ENCODE peak calls at places on chromosomes 16 and 17, in ten cellular contexts. B is CD14-positive monocyte; L is effector CD4-positive, alpha-beta T cell; K is tibial artery; I is cardiac muscle cell; S is caudate nucleus; Q is pancreas; J is amniotic stem cell; M is endothelial cell; C is neural progenitor cell. N is an unnamed sample.

GRCh38 chr17:57549996-57550395 is 195.1 kb downstream of the CCDC182 start:
- DNase-seq in J (no peak), I (no peak), C (peak; percentile 75), Q (no peak), L (no peak), M (no peak), S (no peak), K (no peak), B (no peak), N (no peak)

GRCh38 chr17:39735882-39736281 is 1.9 kb upstream of the GRB7 start:
- DNase-seq in L (no peak), K (no peak), C (no peak), M (no peak), Q (peak; percentile 15), I (no peak), J (no peak), S (no peak), B (no peak), N (no peak)

GRCh38 chr16:31403590-31404352 is 10.6 kb downstream of the ITGAD start:
- DNase-seq in B (no peak), C (no peak), K (no peak), M (no peak), S (no peak), I (no peak), J (no peak), Q (no peak), L (no peak), N (no peak)

GRCh38 chr16:59356709-59357108 is 622.6 kb upstream of the GOT2 start:
- DNase-seq in J (no peak), Q (no peak), B (no peak), M (no peak), K (no peak), C (peak; percentile 12), S (no peak), I (peak; percentile 51), L (no peak), N (no peak)

GRCh38 chr16:82609140-82609539 is 17.6 kb upstream of the CDH13 start:
- DNase-seq in L (no peak), I (peak; percentile 61), S (no peak), C (no peak), B (no peak), M (no peak), J (no peak), Q (no peak), K (no peak), N (no peak)

GRCh38 chr17:8173056-8173870 is 2.9 kb downstream of the TMEM107 start:
- DNase-seq in K (peak; percentile 87), M (peak; percentile 57), I (peak; percentile 91), Q (peak; percentile 62), B (peak; percentile 84), J (peak; percentile 91), L (peak; percentile 76), S (peak; percentile 96), C (peak; percentile 90), N (peak; percentile 97)

GRCh38 chr16:69727916-69728270 is 1.5 kb upstream of the NQO1 start:
- DNase-seq in Q (no peak), S (peak; percentile 91), L (no peak), J (no peak), B (no peak), K (no peak), I (no peak), C (no peak), M (no peak), N (peak; percentile 78)

GRCh38 chr17:74475189-74475588 is 8.8 kb downstream of the CD300A start:
- DNase-seq in K (no peak), Q (no peak), S (no peak), B (no peak), I (no peak), C (no peak), L (no peak), J (no peak), M (no peak), N (no peak)

GRCh38 chr17:78769200-78769773 is 12.8 kb downstream of the CYTH1 start:
- DNase-seq in K (no peak), M (no peak), B (no peak), Q (no peak), L (no peak), J (no peak), C (no peak), S (no peak), I (no peak), N (no peak)

GRCh38 chr16:1333149-1333812 is at the start of gene BAIAP3:
- DNase-seq in S (no peak), Q (no peak), L (peak; percentile 39), C (peak; percentile 77), J (no peak), I (peak; percentile 52), K (no peak), M (peak; percentile 74), B (no peak), N (peak; percentile 24)

GRCh38 chr16:50467943-50468748 is 80.0 kb upstream of the NKD1 start:
- DNase-seq in Q (peak; percentile 30), L (no peak), S (no peak), J (no peak), C (peak; percentile 93), K (no peak), M (peak; percentile 23), B (no peak), I (peak; percentile 47), N (peak; percentile 35)

GRCh38 chr17:38579934-38580333 is 25.8 kb downstream of the SRCIN1 start:
- DNase-seq in C (peak; percentile 67), J (no peak), I (peak; percentile 87), B (no peak), K (no peak), S (peak; percentile 27), Q (peak; percentile 53), L (no peak), M (peak; percentile 46), N (peak; percentile 75)

GRCh38 chr16:3654249-3654991 is at the start of gene DNASE1:
- DNase-seq in S (peak; percentile 27), C (peak; percentile 63), I (peak; percentile 81), J (no peak), L (peak; percentile 38), B (peak; percentile 70), K (peak; percentile 41), Q (peak; percentile 81), M (peak; percentile 75), N (peak; percentile 36)

GRCh38 chr17:50199651-50200446 is 1.6 kb downstream of the COL1A1 start:
- DNase-seq in C (peak; percentile 90), K (peak; percentile 95), L (peak; percentile 76), J (peak; percentile 89), M (peak; percentile 59), S (peak; percentile 69), Q (peak; percentile 87), B (peak; percentile 47), I (peak; percentile 93), N (peak; percentile 54)

GRCh38 chr16:53069772-53070171 is 15.0 kb downstream of the CHD9 start:
- DNase-seq in K (no peak), J (no peak), B (no peak), Q (no peak), L (no peak), S (no peak), I (no peak), M (no peak), C (no peak), N (no peak)

GRCh38 chr16:6286176-6286575 is 1046.5 kb upstream of the RBFOX1 start:
- DNase-seq in I (no peak), L (no peak), S (no peak), K (no peak), M (no peak), J (no peak), B (no peak), C (no peak), Q (no peak), N (no peak)

GRCh38 chr17:29048440-29049360 is 5.8 kb downstream of the PIPOX start:
- DNase-seq in Q (no peak), L (no peak), M (no peak), J (no peak), S (no peak), C (peak; percentile 65), B (no peak), K (no peak), I (peak; percentile 56), N (no peak)

GRCh38 chr16:70381604-70382342 is 35.1 kb downstream of the DDX19A start:
- DNase-seq in M (no peak), Q (no peak), J (no peak), I (no peak), L (no peak), K (no peak), S (no peak), C (no peak), B (no peak), N (no peak)

GRCh38 chr16:68406458-68407041 is 41.8 kb downstream of the SMPD3 start:
- DNase-seq in C (no peak), Q (no peak), L (no peak), I (no peak), B (no peak), S (no peak), M (no peak), K (no peak), J (no peak), N (peak; percentile 42)

GRCh38 chr16:54237-54581 is 581 bp downstream of the SNRNP25 start:
- DNase-seq in Q (no peak), J (no peak), I (no peak), K (no peak), S (no peak), C (no peak), B (no peak), M (no peak), L (no peak), N (no peak)

GRCh38 chr17:66300956-66301355 is 1.5 kb upstream of the PRKCA start:
- DNase-seq in B (no peak), J (no peak), M (no peak), Q (no peak), K (no peak), S (no peak), I (no peak), L (no peak), C (no peak), N (no peak)

GRCh38 chr17:63699638-63700527 is at the start of gene LIMD2:
- DNase-seq in J (no peak), C (peak; percentile 90), M (peak; percentile 72), L (peak; percentile 81), S (peak; percentile 31), B (no peak), I (peak; percentile 72), K (no peak), Q (peak; percentile 56), N (no peak)

GRCh38 chr17:65556014-65556909 is 5.2 kb downstream of the AXIN2 start:
- DNase-seq in K (peak; percentile 57), I (peak; percentile 92), S (peak; percentile 85), C (peak; percentile 90), L (peak; percentile 93), J (no peak), Q (peak; percentile 91), M (peak; percentile 84), B (peak; percentile 59), N (peak; percentile 82)

GRCh38 chr17:5580974-5581373 is 3.3 kb downstream of the NLRP1 start:
- DNase-seq in Q (no peak), B (no peak), M (no peak), I (no peak), K (no peak), L (no peak), C (no peak), S (no peak), J (no peak), N (no peak)

N was measured in Ammon's horn.